ENCODE peak calls at places on chromosomes 5 and 9, in seven cellular contexts. K is thyroid gland; D is HepG2; P is suprapubic skin; M is IMR-90; A is CD8-positive, alpha-beta T cell; T is upper lobe of right lung. E is an unnamed sample. For H3K27me3, the result is how much of the 10 kb centered on the place peaks cover.

GRCh38 chr5:123460296-123460729 is 37.1 kb upstream of the CEP120 start:
- DNase-seq in K (no peak), D (no peak), P (no peak), M (peak), A (no peak), T (no peak), E (no peak)

GRCh38 chr9:127293314-127293713 is 28.7 kb downstream of the GARNL3 start:
- DNase-seq in K (no peak), D (no peak), P (no peak), M (no peak), A (no peak), T (no peak), E (no peak)

GRCh38 chr5:180353226-180353962 is at the start of gene GFPT2:
- DNase-seq in K (peak), D (peak), P (peak), M (peak), A (peak), T (peak), E (peak)

GRCh38 chr5:64295100-64295499 is 129.5 kb downstream of the RNF180 start:
- DNase-seq in K (no peak), D (no peak), P (no peak), M (no peak), A (no peak), T (no peak), E (no peak)

GRCh38 chr5:38455797-38456330 is 100.6 kb downstream of the LIFR start:
- DNase-seq in K (no peak), D (no peak), P (no peak), M (no peak), A (no peak), T (no peak), E (no peak)

GRCh38 chr5:111680737-111681413 is 76.1 kb downstream of the NREP start:
- DNase-seq in K (peak), D (peak), P (no peak), M (peak), A (no peak), T (no peak), E (no peak)

GRCh38 chr5:79759848-79760247 is 70.2 kb downstream of the CMYA5 start:
- DNase-seq in K (no peak), D (peak), P (no peak), M (no peak), A (no peak), T (no peak), E (no peak)

GRCh38 chr9:73270967-73271722 is 119.5 kb downstream of the ANXA1 start:
- DNase-seq in K (no peak), D (peak), P (no peak), M (peak), A (no peak), T (no peak), E (no peak)

GRCh38 chr9:2424564-2425153 is 196.9 kb upstream of the VLDLR start:
- DNase-seq in K (peak), D (no peak), P (no peak), M (no peak), A (no peak), T (no peak), E (no peak)

GRCh38 chr9:8451146-8451545 is 651.6 kb upstream of the DMAC1 start:
- DNase-seq in K (no peak), D (no peak), P (no peak), M (no peak), A (no peak), T (no peak), E (no peak)

GRCh38 chr5:77635617-77636422 is 2.7 kb downstream of the OTP start:
- DNase-seq in K (no peak), D (no peak), P (no peak), M (no peak), A (no peak), T (no peak), E (no peak)

GRCh38 chr9:112025886-112026285 is 129.3 kb downstream of the UGCG start:
- DNase-seq in K (no peak), D (no peak), P (no peak), M (no peak), A (no peak), T (no peak), E (no peak)

GRCh38 chr5:52727568-52727967 is 60.1 kb upstream of the ITGA1 start:
- DNase-seq in K (peak), D (no peak), P (no peak), M (peak), A (no peak), T (no peak), E (no peak)

GRCh38 chr9:19113964-19114679 is 11.4 kb upstream of the HAUS6 start:
- DNase-seq in K (no peak), D (no peak), P (no peak), M (no peak), A (no peak), T (no peak), E (no peak)

GRCh38 chr9:5767968-5768932 is 64.7 kb downstream of the ERMP1 start:
- DNase-seq in K (no peak), D (no peak), P (no peak), M (no peak), A (no peak), T (no peak), E (no peak)

GRCh38 chr5:168747987-168748777 is 169.0 kb upstream of the PANK3 start:
- DNase-seq in K (peak), D (peak), P (no peak), M (no peak), A (no peak), T (no peak), E (no peak)

GRCh38 chr9:14932246-14932645 is 22.0 kb upstream of the FREM1 start:
- DNase-seq in K (no peak), D (no peak), P (no peak), M (no peak), A (no peak), T (no peak), E (no peak)

GRCh38 chr5:5695266-5695665 is 272.8 kb downstream of the ICE1 start:
- DNase-seq in K (no peak), D (no peak), P (no peak), M (no peak), A (no peak), T (no peak), E (no peak)

GRCh38 chr9:35374436-35374835 is 115.5 kb upstream of the RUSC2 start:
- DNase-seq in K (no peak), D (no peak), P (no peak), M (no peak), A (no peak), T (no peak), E (no peak)
- H3K27ac ChIP-seq in K (no peak), D (no peak), P (no peak), M (no peak), A (no peak), T (no peak), E (no peak)

DNA sequence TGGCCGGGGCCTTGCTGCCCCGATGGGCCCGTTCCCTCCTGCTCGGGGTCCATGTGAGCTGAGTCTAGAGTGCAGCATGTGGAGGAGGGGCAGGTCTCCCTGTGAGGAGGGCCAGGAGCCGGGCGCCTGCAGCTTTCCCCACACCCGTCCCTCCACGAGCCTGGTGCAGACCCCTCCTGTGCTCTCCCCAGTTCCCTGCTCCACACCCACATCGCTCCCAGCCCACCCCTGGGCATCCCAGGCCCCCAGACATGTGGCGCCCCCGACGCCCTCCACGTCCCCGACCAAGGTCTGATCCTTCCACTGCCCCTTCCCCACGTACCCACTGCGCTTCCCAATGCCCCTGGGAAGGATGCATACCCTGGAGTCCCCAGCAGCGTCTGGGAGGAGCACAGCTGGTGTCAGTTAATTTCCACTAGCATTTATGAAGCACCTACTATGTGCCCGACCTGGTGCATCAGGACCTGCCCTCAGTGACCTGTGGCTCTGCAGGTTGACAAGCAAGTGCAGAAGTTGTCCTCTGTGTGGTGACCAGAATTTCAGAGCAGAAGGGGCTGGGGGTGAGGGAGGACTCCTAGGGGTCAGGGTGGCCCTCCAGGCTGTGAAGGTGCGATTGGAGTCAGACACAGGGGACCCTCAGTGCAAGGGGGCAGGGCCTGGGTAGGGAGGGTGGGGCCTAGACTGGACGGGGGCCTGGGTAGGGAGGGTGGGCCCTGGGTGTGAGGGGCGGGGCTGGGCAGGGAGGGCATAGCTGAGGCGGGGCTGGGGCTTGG is 10.8 kb upstream of the SLC6A18 start:
- DNase-seq in K (no peak), D (no peak), P (no peak), M (no peak), A (no peak), T (no peak), E (no peak)
- H3K27me3 ChIP-seq in K (under half), D (under half), P (under half), M (under half), A (under half), T (under half), E (under half)

GRCh38 chr5:23977996-23978395 is 470.6 kb downstream of the PRDM9 start:
- DNase-seq in K (no peak), D (peak), P (no peak), M (no peak), A (no peak), T (no peak), E (no peak)
- TF ChIP-seq CTCF in K (no peak), D (no peak), P (no peak), M (no peak), A (no peak), T (no peak), E (no peak)

GRCh38 chr5:42990892-42991291 is 49.2 kb downstream of the ANXA2R start:
- DNase-seq in K (no peak), D (no peak), P (no peak), M (no peak), A (no peak), T (no peak), E (no peak)
- H3K27ac ChIP-seq in K (no peak), D (no peak), P (peak), M (peak), A (peak), T (peak), E (peak)

GRCh38 chr5:132963175-132964104 is at the start of gene AFF4:
- DNase-seq in K (peak), D (peak), P (peak), M (peak), A (peak), T (peak), E (peak)

GRCh38 chr5:132961887-132962286 is 1.5 kb downstream of the AFF4 start:
- DNase-seq in K (peak), D (no peak), P (no peak), M (peak), A (no peak), T (no peak), E (no peak)

GRCh38 chr5:132965120-132965519 is 1.7 kb upstream of the AFF4 start:
- DNase-seq in K (no peak), D (no peak), P (no peak), M (no peak), A (no peak), T (no peak), E (no peak)

DNA sequence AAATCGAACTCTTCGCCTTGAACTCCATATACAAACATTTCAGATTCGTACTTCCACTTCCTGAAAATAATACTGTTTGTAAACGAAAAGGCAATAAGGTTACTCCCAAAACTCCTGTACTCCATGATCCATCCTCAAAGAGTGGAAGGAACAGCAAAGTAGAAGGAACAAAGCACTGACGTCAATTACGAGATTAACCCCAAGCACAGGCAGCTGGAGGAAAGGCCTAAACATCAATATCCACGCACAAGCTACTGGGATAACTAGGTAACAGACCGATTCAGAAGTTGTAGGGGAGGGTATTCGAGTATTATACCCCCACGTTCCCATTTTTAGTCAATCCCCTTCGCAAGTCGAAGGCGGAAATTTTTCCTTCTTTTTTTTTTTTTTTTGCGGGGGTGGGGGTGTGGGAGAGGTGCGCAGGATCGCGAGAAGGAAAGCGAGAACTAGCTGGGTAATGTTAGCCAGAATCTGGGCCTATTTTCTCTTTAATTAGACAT is 955 bp downstream of the AFF4 start:
- DNase-seq in K (peak), D (peak), P (no peak), M (peak), A (no peak), T (no peak), E (no peak)
- H3K27me3 ChIP-seq in K (under half), D (under half), P (under half), M (under half), A (under half), T (under half), E (under half)